ENCODE peak calls at places on chromosomes 7 and 10, in seven cellular contexts. V is midbrain; N is osteocyte; J is fibroblast of pulmonary artery; G is NCI-H2081; F is stromal cell of bone marrow; A is stimulated activated CD4-positive, alpha-beta T cell treated with anti-CD3 and anti-CD28 coated beads, Interleukin-1b, Interleukin-23, amount 100 ng/mL, for 1 hour. X is an unnamed sample.

GRCh38 chr7:7971308-7972040 is 2.9 kb downstream of the GLCCI1 start:
- DNase-seq in F (no peak), J (no peak), A (no peak), N (no peak), G (peak; percentile 19), V (peak; percentile 45), X (no peak)

GRCh38 chr10:4385491-4385890 is 440.5 kb upstream of the AKR1E2 start:
- DNase-seq in G (no peak), A (no peak), F (no peak), N (no peak), J (no peak), V (no peak), X (no peak)

GRCh38 chr7:117129538-117129955 is 176.2 kb downstream of the ST7 start:
- DNase-seq in V (no peak), J (peak; percentile 43), G (no peak), A (no peak), F (peak; percentile 51), N (no peak), X (no peak)

GRCh38 chr10:117684673-117685211 is 142.2 kb downstream of the EMX2 start:
- DNase-seq in F (peak; percentile 13), V (no peak), A (no peak), N (peak; percentile 88), G (no peak), J (no peak), X (no peak)

GRCh38 chr7:131952365-131952764 is 395.9 kb upstream of the PODXL start:
- DNase-seq in F (no peak), J (no peak), G (no peak), A (no peak), N (no peak), V (no peak), X (no peak)

GRCh38 chr10:85641479-85641967 is 725.1 kb downstream of the GRID1 start:
- DNase-seq in G (no peak), A (no peak), V (no peak), F (no peak), N (no peak), J (no peak), X (no peak)

GRCh38 chr10:101142533-101143353 is 11.6 kb downstream of the TLX1 start:
- DNase-seq in V (no peak), F (no peak), G (no peak), A (no peak), N (no peak), J (no peak), X (no peak)

GRCh38 chr7:35617076-35617475 is 77.9 kb downstream of the HERPUD2 start:
- DNase-seq in F (no peak), G (no peak), N (no peak), A (no peak), J (peak; percentile 48), V (no peak), X (no peak)

GRCh38 chr10:58291538-58292174 is 22.7 kb downstream of the CISD1 start:
- DNase-seq in G (peak; percentile 38), A (no peak), V (peak; percentile 47), N (no peak), J (peak; percentile 82), F (peak; percentile 49), X (no peak)